ENCODE peak calls at places on chromosome 11, in five cellular contexts. One of them, this sample, is unnamed.

GRCh38 chr11:133386262-133386661 is 146.0 kb downstream of the OPCML start:
- DNase-seq in K562: no peak
- DNase-seq in tibial artery: no peak
- DNase-seq in mucosa of descending colon: no peak
- DNase-seq in neuronal stem cell: no peak
- DNase-seq in this sample: peak; percentile 23

GRCh38 chr11:48063424-48063978 is 83.1 kb downstream of the PTPRJ start:
- DNase-seq in K562: no peak
- DNase-seq in tibial artery: no peak
- DNase-seq in mucosa of descending colon: peak; percentile 22
- DNase-seq in neuronal stem cell: no peak
- DNase-seq in this sample: no peak

GRCh38 chr11:43545610-43546009 is 134.9 kb upstream of the HSD17B12 start:
- DNase-seq in K562: no peak
- DNase-seq in tibial artery: no peak
- DNase-seq in mucosa of descending colon: no peak
- DNase-seq in neuronal stem cell: no peak
- DNase-seq in this sample: no peak

GRCh38 chr11:64097468-64098317 is 62.0 kb downstream of the FLRT1 start:
- DNase-seq in K562: no peak
- DNase-seq in tibial artery: no peak
- DNase-seq in mucosa of descending colon: no peak
- DNase-seq in neuronal stem cell: no peak
- DNase-seq in this sample: no peak

GRCh38 chr11:5476184-5476819 is 12.2 kb upstream of the OR52D1 start:
- DNase-seq in K562: peak; percentile 74
- DNase-seq in tibial artery: no peak
- DNase-seq in mucosa of descending colon: peak; percentile 47
- DNase-seq in neuronal stem cell: peak; percentile 38
- DNase-seq in this sample: peak; percentile 15

GRCh38 chr11:108115495-108116140 is 5.7 kb upstream of the ACAT1 start:
- DNase-seq in K562: no peak
- DNase-seq in tibial artery: peak; percentile 88
- DNase-seq in mucosa of descending colon: peak; percentile 70
- DNase-seq in neuronal stem cell: peak; percentile 26
- DNase-seq in this sample: peak; percentile 81

GRCh38 chr11:57116654-57117053 is 65.1 kb upstream of the LRRC55 start:
- DNase-seq in K562: peak; percentile 65
- DNase-seq in tibial artery: peak; percentile 28
- DNase-seq in mucosa of descending colon: peak; percentile 63
- DNase-seq in neuronal stem cell: no peak
- DNase-seq in this sample: peak; percentile 32

GRCh38 chr11:118450451-118450850 is 14.2 kb downstream of the KMT2A start:
- DNase-seq in K562: no peak
- DNase-seq in tibial artery: no peak
- DNase-seq in mucosa of descending colon: no peak
- DNase-seq in neuronal stem cell: no peak
- DNase-seq in this sample: no peak

GRCh38 chr11:74710291-74710938 is 20.8 kb downstream of the CHRDL2 start:
- DNase-seq in K562: peak; percentile 68
- DNase-seq in tibial artery: no peak
- DNase-seq in mucosa of descending colon: no peak
- DNase-seq in neuronal stem cell: no peak
- DNase-seq in this sample: peak; percentile 47

GRCh38 chr11:23112987-23113886 is 253.0 kb upstream of the CCDC179 start:
- DNase-seq in K562: peak; percentile 3
- DNase-seq in tibial artery: no peak
- DNase-seq in mucosa of descending colon: peak; percentile 85
- DNase-seq in neuronal stem cell: peak; percentile 39
- DNase-seq in this sample: peak; percentile 30

GRCh38 chr11:78219493-78220217 is 30.9 kb downstream of the USP35 start:
- DNase-seq in K562: no peak
- DNase-seq in tibial artery: no peak
- DNase-seq in mucosa of descending colon: no peak
- DNase-seq in neuronal stem cell: no peak
- DNase-seq in this sample: no peak

GRCh38 chr11:72349616-72350218 is 84.6 kb downstream of the CLPB start:
- DNase-seq in K562: peak; percentile 41
- DNase-seq in tibial artery: no peak
- DNase-seq in mucosa of descending colon: no peak
- DNase-seq in neuronal stem cell: no peak
- DNase-seq in this sample: peak; percentile 98

GRCh38 chr11:78313181-78313788 is 104.3 kb downstream of the GAB2 start:
- DNase-seq in K562: no peak
- DNase-seq in tibial artery: peak; percentile 66
- DNase-seq in mucosa of descending colon: peak; percentile 42
- DNase-seq in neuronal stem cell: no peak
- DNase-seq in this sample: no peak

GRCh38 chr11:3796346-3796745 is 1.0 kb downstream of the NUP98 start:
- DNase-seq in K562: no peak
- DNase-seq in tibial artery: peak; percentile 3
- DNase-seq in mucosa of descending colon: no peak
- DNase-seq in neuronal stem cell: no peak
- DNase-seq in this sample: no peak

GRCh38 chr11:118623291-118623655 is 15.9 kb downstream of the PHLDB1 start:
- DNase-seq in K562: no peak
- DNase-seq in tibial artery: no peak
- DNase-seq in mucosa of descending colon: no peak
- DNase-seq in neuronal stem cell: no peak
- DNase-seq in this sample: peak; percentile 88

GRCh38 chr11:131664811-131665210 is 294.4 kb downstream of the NTM start:
- DNase-seq in K562: no peak
- DNase-seq in tibial artery: no peak
- DNase-seq in mucosa of descending colon: no peak
- DNase-seq in neuronal stem cell: no peak
- DNase-seq in this sample: no peak

GRCh38 chr11:122267602-122268001 is 151.6 kb upstream of the BLID start:
- DNase-seq in K562: no peak
- DNase-seq in tibial artery: no peak
- DNase-seq in mucosa of descending colon: no peak
- DNase-seq in neuronal stem cell: no peak
- DNase-seq in this sample: no peak

GRCh38 chr11:34302046-34302921 is 55.5 kb downstream of the ABTB2 start:
- DNase-seq in K562: no peak
- DNase-seq in tibial artery: no peak
- DNase-seq in mucosa of descending colon: no peak
- DNase-seq in neuronal stem cell: no peak
- DNase-seq in this sample: no peak

GRCh38 chr11:59573216-59573615 is 42.4 kb downstream of the OSBP start:
- DNase-seq in K562: no peak
- DNase-seq in tibial artery: no peak
- DNase-seq in mucosa of descending colon: no peak
- DNase-seq in neuronal stem cell: no peak
- DNase-seq in this sample: no peak

GRCh38 chr11:27894552-27894951 is 194.3 kb upstream of the BDNF start:
- DNase-seq in K562: no peak
- DNase-seq in tibial artery: no peak
- DNase-seq in mucosa of descending colon: no peak
- DNase-seq in neuronal stem cell: no peak
- DNase-seq in this sample: no peak

GRCh38 chr11:120710354-120711187 is 199.0 kb downstream of the GRIK4 start:
- DNase-seq in K562: no peak
- DNase-seq in tibial artery: peak; percentile 47
- DNase-seq in mucosa of descending colon: peak; percentile 18
- DNase-seq in neuronal stem cell: peak; percentile 55
- DNase-seq in this sample: no peak

GRCh38 chr11:67482275-67482735 is 521 bp upstream of the AIP start:
- DNase-seq in K562: no peak
- DNase-seq in tibial artery: no peak
- DNase-seq in mucosa of descending colon: no peak
- DNase-seq in neuronal stem cell: no peak
- DNase-seq in this sample: no peak

GRCh38 chr11:96893988-96894387 is 504.2 kb downstream of the JRKL start:
- DNase-seq in K562: no peak
- DNase-seq in tibial artery: no peak
- DNase-seq in mucosa of descending colon: no peak
- DNase-seq in neuronal stem cell: no peak
- DNase-seq in this sample: no peak

GRCh38 chr11:117861151-117862018 is 15.1 kb downstream of the FXYD6 start:
- DNase-seq in K562: peak; percentile 19
- DNase-seq in tibial artery: no peak
- DNase-seq in mucosa of descending colon: no peak
- DNase-seq in neuronal stem cell: peak; percentile 66
- DNase-seq in this sample: peak; percentile 90

GRCh38 chr11:4673781-4674180 is 23.9 kb downstream of the OR51E2 start:
- DNase-seq in K562: no peak
- DNase-seq in tibial artery: no peak
- DNase-seq in mucosa of descending colon: no peak
- DNase-seq in neuronal stem cell: no peak
- DNase-seq in this sample: no peak

GRCh38 chr11:64031001-64031400 is 4.7 kb upstream of the FLRT1 start:
- DNase-seq in K562: no peak
- DNase-seq in tibial artery: no peak
- DNase-seq in mucosa of descending colon: no peak
- DNase-seq in neuronal stem cell: no peak
- DNase-seq in this sample: no peak

GRCh38 chr11:14547440-14547839 is 27.3 kb upstream of the PSMA1 start:
- DNase-seq in K562: no peak
- DNase-seq in tibial artery: no peak
- DNase-seq in mucosa of descending colon: no peak
- DNase-seq in neuronal stem cell: no peak
- DNase-seq in this sample: no peak

GRCh38 chr11:35746356-35747153 is 84.0 kb downstream of the TRIM44 start:
- DNase-seq in K562: no peak
- DNase-seq in tibial artery: no peak
- DNase-seq in mucosa of descending colon: no peak
- DNase-seq in neuronal stem cell: no peak
- DNase-seq in this sample: no peak

GRCh38 chr11:94537051-94537600 is 6.6 kb upstream of the FUT4 start:
- DNase-seq in K562: no peak
- DNase-seq in tibial artery: no peak
- DNase-seq in mucosa of descending colon: peak; percentile 40
- DNase-seq in neuronal stem cell: no peak
- DNase-seq in this sample: no peak

GRCh38 chr11:113114452-113115027 is 153.3 kb downstream of the NCAM1 start:
- DNase-seq in K562: peak; percentile 9
- DNase-seq in tibial artery: peak; percentile 25
- DNase-seq in mucosa of descending colon: peak; percentile 39
- DNase-seq in neuronal stem cell: peak; percentile 20
- DNase-seq in this sample: peak; percentile 83

GRCh38 chr11:43950323-43950855 is 8.0 kb downstream of the C11orf96 start:
- DNase-seq in K562: no peak
- DNase-seq in tibial artery: no peak
- DNase-seq in mucosa of descending colon: no peak
- DNase-seq in neuronal stem cell: no peak
- DNase-seq in this sample: no peak

GRCh38 chr11:33808228-33808828 is 34.0 kb upstream of the FBXO3 start:
- DNase-seq in K562: peak; percentile 79
- DNase-seq in tibial artery: peak; percentile 82
- DNase-seq in mucosa of descending colon: peak; percentile 91
- DNase-seq in neuronal stem cell: peak; percentile 90
- DNase-seq in this sample: peak; percentile 75

GRCh38 chr11:28715726-28716125 is 607.5 kb downstream of the METTL15 start:
- DNase-seq in K562: no peak
- DNase-seq in tibial artery: no peak
- DNase-seq in mucosa of descending colon: no peak
- DNase-seq in neuronal stem cell: no peak
- DNase-seq in this sample: no peak

GRCh38 chr11:19237381-19237780 is 3.4 kb downstream of the E2F8 start:
- DNase-seq in K562: no peak
- DNase-seq in tibial artery: no peak
- DNase-seq in mucosa of descending colon: no peak
- DNase-seq in neuronal stem cell: no peak
- DNase-seq in this sample: no peak

GRCh38 chr11:46207270-46207669 is 70.2 kb upstream of the CREB3L1 start:
- DNase-seq in K562: peak; percentile 63
- DNase-seq in tibial artery: no peak
- DNase-seq in mucosa of descending colon: no peak
- DNase-seq in neuronal stem cell: no peak
- DNase-seq in this sample: no peak

DNA sequence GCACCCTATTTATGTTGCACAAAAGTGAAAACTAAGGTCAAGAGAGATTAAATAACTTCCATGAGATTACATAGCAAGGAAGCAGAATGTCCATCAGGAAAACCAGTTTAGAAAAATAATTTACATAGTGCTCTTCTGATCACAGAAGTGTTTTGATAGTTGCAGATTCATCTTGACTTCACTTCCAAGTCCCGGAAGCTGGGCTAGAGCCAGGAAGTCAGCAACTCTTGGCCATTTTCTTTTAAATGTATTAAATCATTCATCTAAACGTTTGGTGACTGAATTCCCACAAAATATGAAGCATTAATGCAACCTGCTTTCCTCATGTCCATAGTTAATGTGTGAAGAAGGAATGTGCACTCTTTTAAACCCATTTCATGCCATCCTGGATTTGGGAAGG is 29.7 kb downstream of the APLP2 start:
- DNase-seq in K562: no peak
- DNase-seq in tibial artery: no peak
- DNase-seq in mucosa of descending colon: no peak
- DNase-seq in neuronal stem cell: no peak
- DNase-seq in this sample: no peak
- H3K4me1 ChIP-seq in K562: peaks cover 9% of the 10 kb centered on the region
- H3K4me1 ChIP-seq in tibial artery: peaks cover 10% of the 10 kb centered on the region
- H3K4me1 ChIP-seq in mucosa of descending colon: no peaks in the 10 kb centered on the region
- H3K4me1 ChIP-seq in neuronal stem cell: no peaks in the 10 kb centered on the region
- H3K4me1 ChIP-seq in this sample: peaks cover 27% of the 10 kb centered on the region

DNA sequence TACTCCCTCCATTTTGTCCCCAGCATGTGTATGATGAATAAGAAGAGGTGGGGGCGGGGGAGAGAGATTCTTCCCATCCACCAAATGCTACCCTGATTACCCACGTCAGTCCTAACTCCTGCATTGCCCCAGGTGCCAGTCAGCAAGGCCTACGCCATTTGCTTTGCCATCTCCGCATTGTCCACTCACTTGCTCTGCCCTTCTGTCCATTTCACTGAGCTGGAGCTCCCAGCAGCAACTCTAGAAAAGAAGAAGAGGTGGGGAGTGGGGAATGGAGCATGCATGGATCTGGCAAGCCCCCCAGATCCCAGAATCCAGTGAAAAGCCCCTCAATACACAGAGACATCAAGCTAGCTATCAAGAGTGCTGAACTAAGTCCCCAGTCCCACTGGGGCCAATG is 19.0 kb downstream of the WT1 start:
- DNase-seq in K562: no peak
- DNase-seq in tibial artery: no peak
- DNase-seq in mucosa of descending colon: no peak
- DNase-seq in neuronal stem cell: no peak
- DNase-seq in this sample: no peak
- H3K36me3 ChIP-seq in K562: peaks cover 81% of the 10 kb centered on the region
- H3K36me3 ChIP-seq in tibial artery: no peaks in the 10 kb centered on the region
- H3K36me3 ChIP-seq in mucosa of descending colon: no peaks in the 10 kb centered on the region
- H3K36me3 ChIP-seq in neuronal stem cell: no peaks in the 10 kb centered on the region
- H3K36me3 ChIP-seq in this sample: no peaks in the 10 kb centered on the region

GRCh38 chr11:111360150-111361043 is 18.7 kb downstream of the POU2AF1 start:
- DNase-seq in K562: no peak
- DNase-seq in tibial artery: no peak
- DNase-seq in mucosa of descending colon: peak; percentile 83
- DNase-seq in neuronal stem cell: no peak
- DNase-seq in this sample: no peak
- H3K4me1 ChIP-seq in K562: peaks cover 3% of the 10 kb centered on the region
- H3K4me1 ChIP-seq in tibial artery: no peaks in the 10 kb centered on the region
- H3K4me1 ChIP-seq in mucosa of descending colon: peaks cover 23% of the 10 kb centered on the region
- H3K4me1 ChIP-seq in neuronal stem cell: no peaks in the 10 kb centered on the region
- H3K4me1 ChIP-seq in this sample: no peaks in the 10 kb centered on the region

GRCh38 chr11:68774188-68774585 is 22.9 kb upstream of the TESMIN start:
- DNase-seq in K562: no peak
- DNase-seq in tibial artery: no peak
- DNase-seq in mucosa of descending colon: no peak
- DNase-seq in neuronal stem cell: no peak
- DNase-seq in this sample: no peak
- H3K36me3 ChIP-seq in K562: peaks cover 46% of the 10 kb centered on the region
- H3K36me3 ChIP-seq in tibial artery: peaks cover 100% of the 10 kb centered on the region
- H3K36me3 ChIP-seq in mucosa of descending colon: peaks cover 17% of the 10 kb centered on the region
- H3K36me3 ChIP-seq in neuronal stem cell: no peaks in the 10 kb centered on the region
- H3K36me3 ChIP-seq in this sample: peaks cover 25% of the 10 kb centered on the region

This sample was measured in BE2C.